ENCODE peak calls at places on chromosomes 4 and X, in ten cellular contexts. S, L, C, F, B, A, T, E, P and R are unnamed samples.
A peak's percentile ranks its signal among the peaks of the same experiment; 100 is the strongest.

GRCh38 chr4:184798504-184798903 is 27.3 kb downstream of the ACSL1 start:
- DNase-seq in C (no peak), S (no peak), P (no peak), E (no peak), B (no peak), T (no peak), A (no peak), F (no peak), L (no peak), R (no peak)

GRCh38 chrX:17876135-17876534 is 15.0 kb upstream of the RAI2 start:
- DNase-seq in A (no peak), E (no peak), B (no peak), F (no peak), T (no peak), C (no peak), P (no peak), L (no peak), S (no peak), R (no peak)

GRCh38 chr4:145066063-145066501 is 31.9 kb downstream of the ANAPC10 start:
- DNase-seq in P (no peak), A (no peak), B (peak; percentile 45), L (no peak), F (no peak), C (no peak), E (no peak), T (no peak), S (no peak), R (no peak)

GRCh38 chr4:40475609-40476008 is 140.5 kb downstream of the CHRNA9 start:
- DNase-seq in E (no peak), T (no peak), L (no peak), P (no peak), B (no peak), C (no peak), S (peak; percentile 82), A (no peak), F (no peak), R (no peak)

GRCh38 chrX:14377427-14377826 is 151.9 kb upstream of the GLRA2 start:
- DNase-seq in P (no peak), C (no peak), E (no peak), S (no peak), T (no peak), L (no peak), B (no peak), A (no peak), F (no peak), R (no peak)

GRCh38 chrX:20056704-20057103 is 60.0 kb downstream of the MAP7D2 start:
- DNase-seq in C (no peak), F (no peak), S (no peak), A (no peak), P (no peak), B (no peak), L (no peak), E (no peak), T (no peak), R (no peak)

GRCh38 chr4:71259911-71260331 is 78.9 kb upstream of the SLC4A4 start:
- DNase-seq in A (no peak), T (no peak), E (no peak), C (no peak), B (no peak), P (no peak), F (no peak), S (no peak), L (no peak), R (no peak)

GRCh38 chr4:113613503-113613902 is 148.0 kb downstream of the CAMK2D start:
- DNase-seq in E (no peak), C (no peak), P (no peak), L (no peak), S (no peak), B (no peak), F (no peak), A (no peak), T (no peak), R (no peak)

GRCh38 chrX:34874763-34875162 is 67.8 kb upstream of the FAM47B start:
- DNase-seq in F (no peak), C (no peak), S (no peak), A (no peak), P (no peak), T (no peak), E (no peak), L (no peak), B (no peak), R (no peak)

GRCh38 chrX:129739591-129739990 is 812 bp downstream of the XPNPEP2 start:
- DNase-seq in P (no peak), L (no peak), B (no peak), S (no peak), E (no peak), T (no peak), F (no peak), C (no peak), A (no peak), R (no peak)

GRCh38 chrX:28717864-28718263 is 130.6 kb downstream of the IL1RAPL1 start:
- DNase-seq in T (no peak), L (no peak), B (no peak), A (no peak), C (no peak), S (no peak), P (no peak), E (no peak), F (no peak), R (no peak)

GRCh38 chrX:24607616-24608015 is 39.5 kb downstream of the PCYT1B start:
- DNase-seq in L (no peak), A (no peak), F (no peak), C (no peak), E (no peak), S (no peak), P (peak; percentile 39), T (no peak), B (no peak), R (no peak)

GRCh38 chr4:174669278-174669677 is 147.0 kb upstream of the HPGD start:
- DNase-seq in E (no peak), T (no peak), B (no peak), P (peak; percentile 80), L (no peak), A (no peak), F (no peak), S (no peak), C (no peak), R (no peak)

GRCh38 chrX:107561468-107562215 is 66.7 kb upstream of the PRPS1 start:
- DNase-seq in A (no peak), F (no peak), L (no peak), P (no peak), E (no peak), B (no peak), C (no peak), T (no peak), S (no peak), R (no peak)

GRCh38 chr4:4415107-4415805 is 28.4 kb downstream of the NSG1 start:
- DNase-seq in P (no peak), T (no peak), F (peak; percentile 20), A (no peak), B (no peak), E (no peak), S (no peak), C (peak; percentile 64), L (no peak), R (no peak)

GRCh38 chrX:7068939-7069367 is 78.6 kb upstream of the STS start:
- DNase-seq in T (no peak), F (no peak), L (no peak), P (no peak), S (no peak), C (no peak), B (no peak), A (no peak), E (no peak), R (no peak)

DNA sequence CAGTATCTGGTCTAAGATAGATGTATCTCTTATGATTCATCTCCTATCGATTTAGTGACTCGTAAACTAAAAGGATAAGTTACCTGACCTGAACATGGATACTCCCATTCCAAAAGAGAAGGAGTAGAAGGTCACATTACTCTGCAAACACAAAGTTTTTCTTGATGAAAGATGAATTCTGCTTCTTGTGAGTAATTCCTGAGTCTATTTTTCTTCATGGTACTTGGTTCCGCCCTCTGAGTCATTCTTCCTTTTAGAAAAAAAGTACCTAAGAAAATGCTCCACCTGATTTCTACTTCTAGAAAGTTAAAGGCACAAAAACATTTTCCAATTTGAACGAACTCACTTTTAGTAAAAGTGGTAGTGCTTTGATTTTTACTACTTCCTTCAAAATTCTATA is 223.0 kb upstream of the SLIT2 start:
- DNase-seq in T (no peak), C (no peak), L (no peak), S (no peak), P (peak; percentile 26), B (no peak), A (no peak), F (no peak), E (no peak), R (no peak)
- H3K9me3 ChIP-seq in T (no peaks in the 10 kb centered on the region), C (peaks cover 1% of the 10 kb centered on the region), L (no peaks in the 10 kb centered on the region), S (no peaks in the 10 kb centered on the region), P (no peaks in the 10 kb centered on the region), B (peaks cover 8% of the 10 kb centered on the region), A (no peaks in the 10 kb centered on the region), F (no peaks in the 10 kb centered on the region), E (no peaks in the 10 kb centered on the region), R (no peaks in the 10 kb centered on the region)

DNA sequence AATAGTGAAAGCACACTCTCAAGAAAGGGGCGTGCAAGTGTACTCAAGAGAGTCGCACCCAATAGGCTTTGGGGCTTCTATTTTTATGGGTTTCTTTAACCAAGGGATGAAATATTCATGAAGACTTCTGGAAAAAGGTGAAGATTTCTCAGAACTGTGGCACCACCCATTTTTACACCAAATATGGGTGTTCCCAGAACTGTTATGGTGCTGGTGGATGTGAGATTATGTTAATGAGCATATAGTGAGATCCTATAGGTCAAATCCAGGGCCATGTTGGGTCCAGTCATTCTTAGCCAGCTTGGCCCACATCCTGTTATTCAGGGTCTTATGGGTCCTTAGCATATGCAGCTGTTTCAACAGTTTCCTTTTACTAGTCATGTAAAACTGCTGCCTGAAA is 61.0 kb upstream of the SMIM10 start:
- DNase-seq in E (no peak), C (no peak), P (no peak), A (no peak), T (no peak), S (no peak), B (no peak), F (no peak), L (no peak), R (no peak)
- H3K4me1 ChIP-seq in E (no peaks in the 10 kb centered on the region), C (no peaks in the 10 kb centered on the region), P (no peaks in the 10 kb centered on the region), A (no peaks in the 10 kb centered on the region), T (no peaks in the 10 kb centered on the region), S (no peaks in the 10 kb centered on the region), B (no peaks in the 10 kb centered on the region), F (no peaks in the 10 kb centered on the region), L (no peaks in the 10 kb centered on the region), R (no peaks in the 10 kb centered on the region)

GRCh38 chrX:147884958-147885357 is 26.8 kb upstream of the FMR1 start:
- DNase-seq in P (no peak), F (no peak), E (no peak), A (no peak), L (no peak), T (no peak), B (no peak), C (no peak), S (no peak), R (no peak)
- H3K27ac ChIP-seq in P (no peak overlapping the region), F (no peak overlapping the region), E (no peak overlapping the region), A (no peak overlapping the region), L (no peak overlapping the region), T (no peak overlapping the region), B (no peak overlapping the region), C (no peak overlapping the region), S (no peak overlapping the region), R (no peak overlapping the region)

DNA sequence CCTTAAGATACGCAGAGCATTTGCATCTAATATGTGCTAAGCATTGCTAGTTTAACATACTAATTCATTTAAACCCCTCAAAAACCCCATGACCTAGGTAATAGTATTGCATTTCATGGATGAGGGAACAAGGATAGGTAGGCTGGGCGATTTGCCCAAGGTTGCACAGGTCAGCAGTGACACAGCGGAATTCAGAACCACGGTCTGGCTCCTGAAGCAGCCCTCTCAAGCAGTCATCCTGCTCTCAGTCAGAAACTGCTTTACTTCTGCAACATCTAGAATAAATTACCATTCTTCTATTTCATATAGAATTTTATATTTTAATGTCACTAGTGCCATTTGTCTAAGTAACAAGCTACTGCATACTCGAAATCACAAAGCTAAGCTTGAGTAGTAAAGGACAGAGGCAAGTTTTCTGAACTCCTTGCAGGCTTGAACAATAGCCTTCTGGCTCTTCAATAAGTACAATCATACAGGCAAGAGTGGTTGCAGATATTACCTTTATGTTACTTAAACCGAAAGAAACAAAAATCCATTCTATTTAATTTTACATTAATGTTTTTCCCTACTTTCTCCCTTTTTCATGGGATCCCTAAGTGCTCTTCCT is 555 bp upstream of the SPP1 start:
- DNase-seq in E (no peak), C (no peak), B (no peak), A (no peak), L (no peak), S (no peak), F (no peak), P (no peak), T (no peak), R (no peak)
- H3K9me3 ChIP-seq in E (no peaks in the 10 kb centered on the region), C (no peaks in the 10 kb centered on the region), B (no peaks in the 10 kb centered on the region), A (no peaks in the 10 kb centered on the region), L (no peaks in the 10 kb centered on the region), S (no peaks in the 10 kb centered on the region), F (no peaks in the 10 kb centered on the region), P (no peaks in the 10 kb centered on the region), T (no peaks in the 10 kb centered on the region), R (no peaks in the 10 kb centered on the region)